ENCODE peak calls at places on chromosomes 2 and 18, in four cellular contexts. O is transverse colon, Y is Peyer's patch, J is HCT116. T is an unnamed sample.

GRCh38 chr2:55839182-55839819 is 84.3 kb downstream of the EFEMP1 start:
- DNase-seq in O (no peak), Y (no peak), J (no peak), T (no peak)

GRCh38 chr2:201070966-201071304 is 536 bp downstream of the HYCC2 start:
- DNase-seq in O (no peak), Y (no peak), J (no peak), T (peak)

GRCh38 chr2:148515976-148516375 is 128.6 kb upstream of the EPC2 start:
- DNase-seq in O (no peak), Y (no peak), J (no peak), T (no peak)

GRCh38 chr18:48039769-48040215 is 109.3 kb upstream of the SMAD2 start:
- DNase-seq in O (no peak), Y (no peak), J (no peak), T (no peak)

GRCh38 chr2:237483018-237483731 is 3.9 kb upstream of the MLPH start:
- DNase-seq in O (peak), Y (no peak), J (no peak), T (peak)

GRCh38 chr2:74010087-74010541 is 25.4 kb downstream of the TET3 start:
- DNase-seq in O (no peak), Y (no peak), J (no peak), T (no peak)

GRCh38 chr2:27263287-27264252 is 723 bp upstream of the SLC30A3 start:
- DNase-seq in O (no peak), Y (no peak), J (no peak), T (no peak)

GRCh38 chr18:46755315-46756171 is 1.3 kb downstream of the ST8SIA5 start:
- DNase-seq in O (no peak), Y (no peak), J (no peak), T (no peak)

GRCh38 chr2:160679686-160680085 is 186.1 kb upstream of the RBMS1 start:
- DNase-seq in O (no peak), Y (no peak), J (no peak), T (no peak)

GRCh38 chr2:75556679-75557366 is 3.9 kb downstream of the EVA1A start:
- DNase-seq in O (no peak), Y (no peak), J (no peak), T (no peak)

GRCh38 chr2:168849610-168850009 is 40.6 kb downstream of the SPC25 start:
- DNase-seq in O (peak), Y (no peak), J (no peak), T (peak)

GRCh38 chr2:5067816-5068215 is 624.4 kb upstream of the SOX11 start:
- DNase-seq in O (no peak), Y (no peak), J (no peak), T (no peak)

GRCh38 chr2:240933966-240934700 is 28.0 kb downstream of the CROCC2 start:
- DNase-seq in O (peak), Y (no peak), J (no peak), T (no peak)

GRCh38 chr2:99659874-99660273 is 170.1 kb upstream of the REV1 start:
- DNase-seq in O (no peak), Y (no peak), J (no peak), T (no peak)

GRCh38 chr2:173997779-173998178 is 32.6 kb upstream of the SP3 start:
- DNase-seq in O (no peak), Y (no peak), J (no peak), T (no peak)

GRCh38 chr2:168583710-168584521 is 127.8 kb downstream of the CERS6 start:
- DNase-seq in O (peak), Y (no peak), J (no peak), T (no peak)

GRCh38 chr2:240816584-240817495 is 3.2 kb downstream of the KIF1A start:
- DNase-seq in O (no peak), Y (no peak), J (no peak), T (no peak)

GRCh38 chr2:23526835-23527790 is 142.1 kb downstream of the KLHL29 start:
- DNase-seq in O (no peak), Y (no peak), J (no peak), T (no peak)

GRCh38 chr2:101399001-101399794 is 11.9 kb upstream of the CREG2 start:
- DNase-seq in O (no peak), Y (no peak), J (no peak), T (peak)

GRCh38 chr2:175871331-175871730 is 130.7 kb downstream of the LNPK start:
- DNase-seq in O (no peak), Y (no peak), J (no peak), T (no peak)

GRCh38 chr2:72538486-72538885 is 287.3 kb downstream of the EXOC6B start:
- DNase-seq in O (no peak), Y (no peak), J (no peak), T (no peak)

GRCh38 chr2:207265849-207266248 is 100.1 kb upstream of the KLF7 start:
- DNase-seq in O (no peak), Y (no peak), J (no peak), T (no peak)

GRCh38 chr2:88735133-88735532 is 43.7 kb downstream of the RPIA start:
- DNase-seq in O (no peak), Y (no peak), J (no peak), T (no peak)

GRCh38 chr2:137975280-137976271 is 11.3 kb downstream of the HNMT start:
- DNase-seq in O (no peak), Y (no peak), J (peak), T (no peak)

GRCh38 chr2:37764739-37765138 is 93.3 kb upstream of the CDC42EP3 start:
- DNase-seq in O (no peak), Y (no peak), J (no peak), T (peak)

GRCh38 chr2:156982615-156983014 is 274.9 kb upstream of the GALNT5 start:
- DNase-seq in O (no peak), Y (no peak), J (no peak), T (no peak)

GRCh38 chr2:217790681-217791392 is 212.0 kb downstream of the TNS1 start:
- DNase-seq in O (no peak), Y (no peak), J (no peak), T (no peak)

GRCh38 chr18:68316636-68317035 is 398.3 kb downstream of the TMX3 start:
- DNase-seq in O (no peak), Y (no peak), J (no peak), T (no peak)

GRCh38 chr2:185066128-185066527 is 467.8 kb downstream of the ZNF804A start:
- DNase-seq in O (no peak), Y (no peak), J (no peak), T (no peak)

DNA sequence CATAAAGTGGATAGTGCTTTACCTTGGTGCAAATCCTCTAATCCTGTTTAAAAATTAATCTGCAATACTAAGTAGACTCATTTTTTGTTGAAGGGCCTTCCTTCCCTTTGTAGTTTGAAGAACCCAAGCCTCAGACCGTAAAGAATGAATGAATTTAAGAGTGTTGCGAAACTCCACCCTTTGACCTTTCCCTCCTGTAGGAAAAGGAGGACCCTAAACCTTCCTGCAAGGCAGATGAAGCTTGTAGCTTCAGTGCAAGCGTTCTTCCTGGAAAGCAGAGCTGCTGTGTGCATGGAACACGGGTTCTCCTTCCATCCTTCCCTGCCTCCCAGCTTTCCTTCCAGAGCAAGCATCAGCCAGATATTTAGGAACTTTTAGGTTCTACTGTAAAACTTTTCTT is 1.7 kb downstream of the IMPA2 start:
- DNase-seq in O (no peak), Y (no peak), J (no peak), T (peak)
- H3K4me3 ChIP-seq in O (peak), Y (peak), J (peak), T (peak)

GRCh38 chr2:70190413-70191243 is at the start of gene C2orf42:
- DNase-seq in O (peak), Y (peak), J (peak), T (peak)
- TF ChIP-seq CTCF in O (no peak), Y (no peak), J (no peak), T (peak)

GRCh38 chr2:25453199-25453903 is 111.6 kb upstream of the DNMT3A start:
- DNase-seq in O (no peak), Y (no peak), J (no peak), T (no peak)
- TF ChIP-seq POLR2A in O (no peak), Y (no peak), J (no peak), T (no peak)

GRCh38 chr2:130870779-130871178 is 34.1 kb downstream of the ARHGEF4 start:
- DNase-seq in O (no peak), Y (no peak), J (no peak), T (no peak)
- H3K4me3 ChIP-seq in O (no peak), Y (no peak), J (no peak), T (no peak)

GRCh38 chr2:10465915-10466314 is 17.8 kb upstream of the ODC1 start:
- DNase-seq in O (no peak), Y (no peak), J (no peak), T (no peak)
- TF ChIP-seq CTCF in O (no peak), Y (no peak), J (no peak), T (no peak)

DNA sequence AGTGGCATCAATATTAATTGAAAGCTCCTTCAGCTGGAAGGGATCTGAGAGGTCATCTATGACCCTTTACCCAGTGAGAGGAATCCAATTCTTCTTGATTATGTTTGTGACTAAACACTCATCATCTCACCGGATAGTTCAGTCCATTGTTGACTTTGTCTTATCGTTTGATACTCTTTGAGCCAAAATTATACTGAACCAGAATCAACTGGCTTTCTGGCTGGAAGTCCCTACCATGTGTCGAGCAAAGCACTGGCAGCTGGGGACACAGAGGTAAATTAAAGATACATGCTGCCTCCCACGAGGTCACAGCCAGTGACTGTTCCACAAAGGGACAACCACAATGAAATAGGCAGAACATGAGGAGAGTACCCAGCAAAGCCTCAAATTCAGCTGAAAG is 91.4 kb upstream of the FHL2 start:
- DNase-seq in O (no peak), Y (no peak), J (no peak), T (no peak)
- TF ChIP-seq POLR2A in O (no peak), Y (no peak), J (no peak), T (no peak)

GRCh38 chr18:9557250-9557943 is 57.0 kb downstream of the PPP4R1 start:
- DNase-seq in O (no peak), Y (no peak), J (no peak), T (no peak)
- H3K4me3 ChIP-seq in O (no peak), Y (no peak), J (no peak), T (no peak)